ENCODE peak calls at places on chromosome 22, in five cellular contexts. G, F, N, E and Y are unnamed samples.

GRCh38 chr22:35761037-35761436 is 43.4 kb downstream of the APOL5 start:
- DNase-seq in G (no peak), F (no peak), N (peak), E (no peak), Y (no peak)

GRCh38 chr22:36528336-36528735 is 630 bp downstream of the EIF3D start:
- DNase-seq in G (no peak), F (no peak), N (no peak), E (no peak), Y (no peak)

GRCh38 chr22:44403166-44403565 is 90.4 kb upstream of the SHISAL1 start:
- DNase-seq in G (no peak), F (no peak), N (no peak), E (no peak), Y (no peak)

GRCh38 chr22:39094717-39095389 is 2.2 kb upstream of the APOBEC3H start:
- DNase-seq in G (no peak), F (no peak), N (no peak), E (no peak), Y (no peak)

GRCh38 chr22:42340695-42341383 is 70.4 kb upstream of the TCF20 start:
- DNase-seq in G (no peak), F (no peak), N (no peak), E (no peak), Y (no peak)

GRCh38 chr22:23401111-23401909 is 178.8 kb downstream of the IGLL1 start:
- DNase-seq in G (peak), F (no peak), N (no peak), E (peak), Y (peak)

GRCh38 chr22:32951081-32951806 is 106.9 kb downstream of the SYN3 start:
- DNase-seq in G (no peak), F (no peak), N (no peak), E (no peak), Y (no peak)

GRCh38 chr22:39369186-39369585 is 19.4 kb downstream of the SYNGR1 start:
- DNase-seq in G (no peak), F (no peak), N (no peak), E (no peak), Y (no peak)

GRCh38 chr22:21443735-21444421 is 23.3 kb upstream of the TMEM191C start:
- DNase-seq in G (no peak), F (no peak), N (no peak), E (no peak), Y (no peak)

GRCh38 chr22:21446128-21446826 is 20.9 kb upstream of the TMEM191C start:
- DNase-seq in G (no peak), F (no peak), N (no peak), E (no peak), Y (no peak)

GRCh38 chr22:21444701-21445436 is 22.3 kb upstream of the TMEM191C start:
- DNase-seq in G (no peak), F (no peak), N (no peak), E (no peak), Y (no peak)

GRCh38 chr22:21446827-21447690 is 20.1 kb upstream of the TMEM191C start:
- DNase-seq in G (no peak), F (no peak), N (no peak), E (no peak), Y (no peak)

GRCh38 chr22:21445437-21446127 is 21.6 kb upstream of the TMEM191C start:
- DNase-seq in G (no peak), F (no peak), N (no peak), E (no peak), Y (no peak)
- TF ChIP-seq CTCF in G (no peak), F (no peak), N (no peak), E (no peak), Y (no peak)

DNA sequence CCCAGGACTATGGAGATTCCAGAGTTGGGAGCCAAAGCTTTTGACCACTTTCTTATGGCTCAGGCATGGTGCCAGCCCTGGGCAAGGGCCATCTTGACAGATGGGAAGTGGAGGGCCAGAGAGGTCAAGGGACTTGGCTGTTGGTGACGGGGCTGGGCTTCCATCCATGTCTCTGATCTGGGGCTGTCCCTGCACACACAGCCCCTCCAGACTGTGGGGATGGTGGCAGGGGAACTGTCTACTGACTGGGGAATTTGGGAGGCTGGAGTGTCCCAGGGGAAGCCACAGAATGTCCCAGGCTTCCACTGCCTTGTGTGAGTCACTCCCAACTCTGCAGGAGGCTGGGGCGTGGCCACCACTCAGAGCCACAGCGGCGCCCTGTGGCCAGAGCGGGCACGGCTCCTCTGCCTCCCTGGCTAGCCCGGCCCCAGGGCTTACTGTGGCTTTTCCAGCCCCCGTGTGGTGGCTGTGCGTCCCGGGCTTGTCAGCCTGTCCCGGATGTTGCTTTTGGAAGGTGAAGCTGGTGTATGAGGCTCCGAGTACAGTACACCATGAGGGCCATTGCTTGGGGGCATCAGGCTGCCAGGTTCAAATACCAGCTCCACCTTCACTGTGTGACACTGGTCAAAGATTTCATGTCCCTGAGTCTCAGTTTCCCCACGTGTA is 19.6 kb downstream of the C22orf23 start:
- DNase-seq in G (peak), F (peak), N (peak), E (peak), Y (peak)
- TF ChIP-seq CTCF in G (peak), F (peak), N (peak), E (peak), Y (peak)

GRCh38 chr22:31199187-31199586 is 12.9 kb upstream of the LIMK2 start:
- DNase-seq in G (no peak), F (no peak), N (no peak), E (no peak), Y (no peak)
- TF ChIP-seq CTCF in G (no peak), F (no peak), N (no peak), E (no peak), Y (no peak)

GRCh38 chr22:49649166-49649565 is 178.5 kb downstream of the BRD1 start:
- DNase-seq in G (no peak), F (no peak), N (no peak), E (no peak), Y (no peak)

GRCh38 chr22:49648053-49648452 is 179.6 kb downstream of the BRD1 start:
- DNase-seq in G (no peak), F (no peak), N (no peak), E (no peak), Y (no peak)

GRCh38 chr22:49646876-49647275 is 180.8 kb downstream of the BRD1 start:
- DNase-seq in G (no peak), F (no peak), N (no peak), E (no peak), Y (no peak)

GRCh38 chr22:49645791-49646550 is 181.7 kb downstream of the BRD1 start:
- DNase-seq in G (no peak), F (no peak), N (no peak), E (no peak), Y (no peak)

DNA sequence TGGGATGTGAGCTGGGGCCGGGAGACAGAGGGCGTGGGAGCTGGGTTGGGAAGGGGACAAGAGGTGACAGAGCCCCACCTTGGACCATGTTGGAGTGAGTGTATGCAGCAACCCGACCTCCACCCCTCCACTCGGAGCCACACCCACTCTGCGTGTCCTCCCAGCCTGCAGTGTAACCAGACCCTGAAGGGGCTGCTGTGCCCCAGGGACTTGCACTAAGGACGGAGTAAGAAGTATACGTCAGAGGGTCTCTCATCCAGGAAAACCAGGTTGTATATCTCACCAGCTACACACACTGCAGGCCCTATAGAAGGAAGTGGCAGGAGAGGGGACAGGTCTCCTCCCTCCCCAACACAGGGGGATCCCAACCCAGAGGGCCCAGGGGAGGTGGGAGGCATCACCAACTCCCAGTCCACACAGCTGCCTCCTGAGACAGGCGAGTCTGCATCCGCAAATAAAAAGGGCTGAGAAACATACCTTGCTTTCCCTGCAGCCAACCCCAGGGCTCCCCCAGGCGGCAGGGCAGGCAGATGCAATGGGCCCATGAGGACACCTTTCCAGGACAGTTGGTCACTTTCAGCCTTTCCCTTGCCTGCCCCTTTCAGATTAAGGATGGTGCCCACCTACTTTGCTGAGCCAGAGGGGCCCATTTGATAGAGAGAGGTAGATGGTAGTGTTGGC is 180.2 kb downstream of the BRD1 start:
- DNase-seq in G (no peak), F (no peak), N (peak), E (no peak), Y (no peak)
- TF ChIP-seq CTCF in G (no peak), F (no peak), N (peak), E (no peak), Y (no peak)

GRCh38 chr22:17786435-17787158 is 12.3 kb upstream of the BID start:
- DNase-seq in G (no peak), F (no peak), N (no peak), E (no peak), Y (no peak)
- TF ChIP-seq CTCF in G (no peak), F (no peak), N (no peak), E (no peak), Y (no peak)

GRCh38 chr22:45510376-45511232 is 7.9 kb downstream of the FBLN1 start:
- DNase-seq in G (no peak), F (no peak), N (no peak), E (no peak), Y (no peak)
- TF ChIP-seq CTCF in G (no peak), F (no peak), N (no peak), E (no peak), Y (no peak)

GRCh38 chr22:40975346-40975745 is 24.2 kb downstream of the RBX1 start:
- DNase-seq in G (no peak), F (no peak), N (no peak), E (no peak), Y (peak)

GRCh38 chr22:40979871-40980270 is 28.7 kb downstream of the RBX1 start:
- DNase-seq in G (no peak), F (no peak), N (no peak), E (no peak), Y (no peak)

GRCh38 chr22:40976866-40977700 is 25.9 kb downstream of the RBX1 start:
- DNase-seq in G (no peak), F (no peak), N (no peak), E (no peak), Y (no peak)

GRCh38 chr22:40982482-40983385 is 31.6 kb downstream of the RBX1 start:
- DNase-seq in G (no peak), F (no peak), N (no peak), E (no peak), Y (no peak)

GRCh38 chr22:40979198-40979597 is 28.0 kb downstream of the RBX1 start:
- DNase-seq in G (no peak), F (no peak), N (no peak), E (no peak), Y (no peak)
- TF ChIP-seq CTCF in G (no peak), F (no peak), N (no peak), E (no peak), Y (no peak)

GRCh38 chr22:25903294-25903693 is 161.3 kb downstream of the MYO18B start:
- DNase-seq in G (no peak), F (no peak), N (peak), E (no peak), Y (no peak)
- TF ChIP-seq CTCF in G (peak), F (no peak), N (peak), E (no peak), Y (no peak)